ENCODE peak calls at places on chromosome 2, in ten cellular contexts. One of them, this sample, is unnamed.

GRCh38 chr2:40353236-40353635 is 98.7 kb downstream of the SLC8A1 start:
- DNase-seq in heart left ventricle: peak; percentile 26
- DNase-seq in stimulated activated CD4-positive, alpha-beta T cell treated with anti-CD3 and anti-CD28 coated beads, Interleukin-2, amount 100 ng/mL, for 24 hours: no peak
- DNase-seq in AG09309: no peak
- DNase-seq in activated gamma-delta T cell: no peak
- DNase-seq in astrocyte of the spinal cord: no peak
- DNase-seq in suprapubic skin: no peak
- DNase-seq in A673: no peak
- DNase-seq in memory B cell: no peak
- DNase-seq in M059J: no peak
- DNase-seq in this sample: no peak

GRCh38 chr2:144256996-144257707 is 262.8 kb downstream of the ZEB2 start:
- DNase-seq in heart left ventricle: no peak
- DNase-seq in stimulated activated CD4-positive, alpha-beta T cell treated with anti-CD3 and anti-CD28 coated beads, Interleukin-2, amount 100 ng/mL, for 24 hours: peak; percentile 6
- DNase-seq in AG09309: peak; percentile 25
- DNase-seq in activated gamma-delta T cell: no peak
- DNase-seq in astrocyte of the spinal cord: peak; percentile 35
- DNase-seq in suprapubic skin: no peak
- DNase-seq in A673: no peak
- DNase-seq in memory B cell: no peak
- DNase-seq in M059J: peak; percentile 15
- DNase-seq in this sample: no peak

GRCh38 chr2:38750011-38750792 is 959 bp downstream of the SRSF7 start:
- DNase-seq in heart left ventricle: peak; percentile 73
- DNase-seq in stimulated activated CD4-positive, alpha-beta T cell treated with anti-CD3 and anti-CD28 coated beads, Interleukin-2, amount 100 ng/mL, for 24 hours: peak; percentile 60
- DNase-seq in AG09309: no peak
- DNase-seq in activated gamma-delta T cell: peak; percentile 21
- DNase-seq in astrocyte of the spinal cord: peak; percentile 30
- DNase-seq in suprapubic skin: peak; percentile 71
- DNase-seq in A673: peak; percentile 55
- DNase-seq in memory B cell: peak; percentile 54
- DNase-seq in M059J: peak; percentile 25
- DNase-seq in this sample: no peak

GRCh38 chr2:53051157-53051556 is 716.4 kb upstream of the CHAC2 start:
- DNase-seq in heart left ventricle: no peak
- DNase-seq in stimulated activated CD4-positive, alpha-beta T cell treated with anti-CD3 and anti-CD28 coated beads, Interleukin-2, amount 100 ng/mL, for 24 hours: no peak
- DNase-seq in AG09309: no peak
- DNase-seq in activated gamma-delta T cell: no peak
- DNase-seq in astrocyte of the spinal cord: no peak
- DNase-seq in suprapubic skin: no peak
- DNase-seq in A673: no peak
- DNase-seq in memory B cell: no peak
- DNase-seq in M059J: no peak
- DNase-seq in this sample: no peak

GRCh38 chr2:111663471-111663951 is 220.5 kb downstream of the ANAPC1 start:
- DNase-seq in heart left ventricle: no peak
- DNase-seq in stimulated activated CD4-positive, alpha-beta T cell treated with anti-CD3 and anti-CD28 coated beads, Interleukin-2, amount 100 ng/mL, for 24 hours: no peak
- DNase-seq in AG09309: no peak
- DNase-seq in activated gamma-delta T cell: no peak
- DNase-seq in astrocyte of the spinal cord: peak; percentile 39
- DNase-seq in suprapubic skin: no peak
- DNase-seq in A673: peak; percentile 9
- DNase-seq in memory B cell: no peak
- DNase-seq in M059J: peak; percentile 7
- DNase-seq in this sample: no peak

GRCh38 chr2:75456825-75457224 is 103.9 kb downstream of the EVA1A start:
- DNase-seq in heart left ventricle: no peak
- DNase-seq in stimulated activated CD4-positive, alpha-beta T cell treated with anti-CD3 and anti-CD28 coated beads, Interleukin-2, amount 100 ng/mL, for 24 hours: no peak
- DNase-seq in AG09309: no peak
- DNase-seq in activated gamma-delta T cell: no peak
- DNase-seq in astrocyte of the spinal cord: no peak
- DNase-seq in suprapubic skin: no peak
- DNase-seq in A673: no peak
- DNase-seq in memory B cell: no peak
- DNase-seq in M059J: no peak
- DNase-seq in this sample: no peak

GRCh38 chr2:50691518-50691917 is 340.4 kb downstream of the NRXN1 start:
- DNase-seq in heart left ventricle: no peak
- DNase-seq in stimulated activated CD4-positive, alpha-beta T cell treated with anti-CD3 and anti-CD28 coated beads, Interleukin-2, amount 100 ng/mL, for 24 hours: no peak
- DNase-seq in AG09309: no peak
- DNase-seq in activated gamma-delta T cell: no peak
- DNase-seq in astrocyte of the spinal cord: no peak
- DNase-seq in suprapubic skin: no peak
- DNase-seq in A673: no peak
- DNase-seq in memory B cell: no peak
- DNase-seq in M059J: no peak
- DNase-seq in this sample: no peak

GRCh38 chr2:10659898-10660568 is 29.7 kb downstream of the NOL10 start:
- DNase-seq in heart left ventricle: peak; percentile 53
- DNase-seq in stimulated activated CD4-positive, alpha-beta T cell treated with anti-CD3 and anti-CD28 coated beads, Interleukin-2, amount 100 ng/mL, for 24 hours: peak; percentile 46
- DNase-seq in AG09309: peak; percentile 53
- DNase-seq in activated gamma-delta T cell: no peak
- DNase-seq in astrocyte of the spinal cord: peak; percentile 80
- DNase-seq in suprapubic skin: no peak
- DNase-seq in A673: peak; percentile 19
- DNase-seq in memory B cell: no peak
- DNase-seq in M059J: peak; percentile 89
- DNase-seq in this sample: no peak

GRCh38 chr2:181138816-181139215 is 158.4 kb downstream of the UBE2E3 start:
- DNase-seq in heart left ventricle: no peak
- DNase-seq in stimulated activated CD4-positive, alpha-beta T cell treated with anti-CD3 and anti-CD28 coated beads, Interleukin-2, amount 100 ng/mL, for 24 hours: no peak
- DNase-seq in AG09309: no peak
- DNase-seq in activated gamma-delta T cell: no peak
- DNase-seq in astrocyte of the spinal cord: peak; percentile 28
- DNase-seq in suprapubic skin: no peak
- DNase-seq in A673: no peak
- DNase-seq in memory B cell: no peak
- DNase-seq in M059J: peak; percentile 53
- DNase-seq in this sample: no peak

GRCh38 chr2:140154271-140154670 is 1374.1 kb upstream of the NXPH2 start:
- DNase-seq in heart left ventricle: no peak
- DNase-seq in stimulated activated CD4-positive, alpha-beta T cell treated with anti-CD3 and anti-CD28 coated beads, Interleukin-2, amount 100 ng/mL, for 24 hours: no peak
- DNase-seq in AG09309: no peak
- DNase-seq in activated gamma-delta T cell: no peak
- DNase-seq in astrocyte of the spinal cord: no peak
- DNase-seq in suprapubic skin: no peak
- DNase-seq in A673: no peak
- DNase-seq in memory B cell: no peak
- DNase-seq in M059J: no peak
- DNase-seq in this sample: no peak

GRCh38 chr2:37615808-37616673 is 55.4 kb downstream of the CDC42EP3 start:
- DNase-seq in heart left ventricle: peak; percentile 43
- DNase-seq in stimulated activated CD4-positive, alpha-beta T cell treated with anti-CD3 and anti-CD28 coated beads, Interleukin-2, amount 100 ng/mL, for 24 hours: peak; percentile 42
- DNase-seq in AG09309: no peak
- DNase-seq in activated gamma-delta T cell: peak; percentile 17
- DNase-seq in astrocyte of the spinal cord: no peak
- DNase-seq in suprapubic skin: no peak
- DNase-seq in A673: no peak
- DNase-seq in memory B cell: peak; percentile 68
- DNase-seq in M059J: no peak
- DNase-seq in this sample: no peak

GRCh38 chr2:182367401-182367800 is 59.4 kb downstream of the PDE1A start:
- DNase-seq in heart left ventricle: no peak
- DNase-seq in stimulated activated CD4-positive, alpha-beta T cell treated with anti-CD3 and anti-CD28 coated beads, Interleukin-2, amount 100 ng/mL, for 24 hours: no peak
- DNase-seq in AG09309: no peak
- DNase-seq in activated gamma-delta T cell: no peak
- DNase-seq in astrocyte of the spinal cord: no peak
- DNase-seq in suprapubic skin: no peak
- DNase-seq in A673: no peak
- DNase-seq in memory B cell: no peak
- DNase-seq in M059J: no peak
- DNase-seq in this sample: no peak

GRCh38 chr2:185633621-185634020 is 105.0 kb upstream of the FSIP2 start:
- DNase-seq in heart left ventricle: no peak
- DNase-seq in stimulated activated CD4-positive, alpha-beta T cell treated with anti-CD3 and anti-CD28 coated beads, Interleukin-2, amount 100 ng/mL, for 24 hours: no peak
- DNase-seq in AG09309: no peak
- DNase-seq in activated gamma-delta T cell: no peak
- DNase-seq in astrocyte of the spinal cord: no peak
- DNase-seq in suprapubic skin: no peak
- DNase-seq in A673: no peak
- DNase-seq in memory B cell: no peak
- DNase-seq in M059J: no peak
- DNase-seq in this sample: no peak

GRCh38 chr2:6865346-6866238 is at the start of gene CMPK2:
- DNase-seq in heart left ventricle: peak; percentile 80
- DNase-seq in stimulated activated CD4-positive, alpha-beta T cell treated with anti-CD3 and anti-CD28 coated beads, Interleukin-2, amount 100 ng/mL, for 24 hours: peak; percentile 82
- DNase-seq in AG09309: no peak
- DNase-seq in activated gamma-delta T cell: peak; percentile 66
- DNase-seq in astrocyte of the spinal cord: peak; percentile 39
- DNase-seq in suprapubic skin: peak; percentile 70
- DNase-seq in A673: peak; percentile 76
- DNase-seq in memory B cell: peak; percentile 46
- DNase-seq in M059J: peak; percentile 78
- DNase-seq in this sample: no peak

GRCh38 chr2:9756692-9757250 is 86.5 kb upstream of the TAF1B start:
- DNase-seq in heart left ventricle: no peak
- DNase-seq in stimulated activated CD4-positive, alpha-beta T cell treated with anti-CD3 and anti-CD28 coated beads, Interleukin-2, amount 100 ng/mL, for 24 hours: no peak
- DNase-seq in AG09309: no peak
- DNase-seq in activated gamma-delta T cell: no peak
- DNase-seq in astrocyte of the spinal cord: no peak
- DNase-seq in suprapubic skin: no peak
- DNase-seq in A673: no peak
- DNase-seq in memory B cell: no peak
- DNase-seq in M059J: no peak
- DNase-seq in this sample: no peak

GRCh38 chr2:149427371-149427770 is 97.0 kb downstream of the LYPD6 start:
- DNase-seq in heart left ventricle: no peak
- DNase-seq in stimulated activated CD4-positive, alpha-beta T cell treated with anti-CD3 and anti-CD28 coated beads, Interleukin-2, amount 100 ng/mL, for 24 hours: no peak
- DNase-seq in AG09309: no peak
- DNase-seq in activated gamma-delta T cell: no peak
- DNase-seq in astrocyte of the spinal cord: no peak
- DNase-seq in suprapubic skin: no peak
- DNase-seq in A673: no peak
- DNase-seq in memory B cell: no peak
- DNase-seq in M059J: no peak
- DNase-seq in this sample: no peak

GRCh38 chr2:240999001-240999791 is 778 bp downstream of the SNED1 start:
- DNase-seq in heart left ventricle: peak; percentile 62
- DNase-seq in stimulated activated CD4-positive, alpha-beta T cell treated with anti-CD3 and anti-CD28 coated beads, Interleukin-2, amount 100 ng/mL, for 24 hours: no peak
- DNase-seq in AG09309: no peak
- DNase-seq in activated gamma-delta T cell: no peak
- DNase-seq in astrocyte of the spinal cord: no peak
- DNase-seq in suprapubic skin: peak; percentile 73
- DNase-seq in A673: no peak
- DNase-seq in memory B cell: no peak
- DNase-seq in M059J: no peak
- DNase-seq in this sample: no peak

This sample was measured in epithelial cell of prostate.